ENCODE peak calls at places on chromosome X, in eight cellular contexts. T, V, K, H, P, C, O and J are unnamed samples.

GRCh38 chrX:70007946-70008345 is 41.8 kb downstream of the AWAT2 start:
- DNase-seq in T (no peak), V (no peak), K (no peak), H (no peak), P (no peak), C (no peak), O (no peak), J (no peak)

GRCh38 chrX:148043456-148043855 is 62.3 kb downstream of the FMR1NB start:
- DNase-seq in T (no peak), V (no peak), K (no peak), H (no peak), P (no peak), C (no peak), O (no peak), J (no peak)

GRCh38 chrX:28668303-28668702 is 81.1 kb downstream of the IL1RAPL1 start:
- DNase-seq in T (no peak), V (no peak), K (no peak), H (no peak), P (no peak), C (no peak), O (no peak), J (no peak)

GRCh38 chrX:39226307-39226706 is 425.0 kb downstream of the MID1IP1 start:
- DNase-seq in T (no peak), V (no peak), K (no peak), H (no peak), P (no peak), C (no peak), O (no peak), J (no peak)

GRCh38 chrX:122817321-122817720 is 366.8 kb upstream of the GRIA3 start:
- DNase-seq in T (no peak), V (no peak), K (no peak), H (no peak), P (no peak), C (no peak), O (no peak), J (peak)

GRCh38 chrX:113048480-113048879 is 207.8 kb upstream of the AMOT start:
- DNase-seq in T (no peak), V (no peak), K (no peak), H (no peak), P (no peak), C (no peak), O (no peak), J (no peak)

GRCh38 chrX:9611436-9612145 is 146.7 kb downstream of the TBL1X start:
- DNase-seq in T (peak), V (no peak), K (peak), H (no peak), P (no peak), C (no peak), O (no peak), J (no peak)

GRCh38 chrX:71492086-71493065 is 40.5 kb upstream of the OGT start:
- DNase-seq in T (peak), V (no peak), K (no peak), H (peak), P (no peak), C (peak), O (peak), J (peak)

GRCh38 chrX:130974323-130974722 is 71.3 kb upstream of the ENOX2 start:
- DNase-seq in T (no peak), V (no peak), K (no peak), H (no peak), P (no peak), C (no peak), O (no peak), J (no peak)

GRCh38 chrX:42691196-42691595 is 86.8 kb downstream of the PPP1R2C start:
- DNase-seq in T (no peak), V (no peak), K (no peak), H (no peak), P (no peak), C (no peak), O (no peak), J (no peak)

GRCh38 chrX:130645955-130646583 is 244.3 kb downstream of the RBMX2 start:
- DNase-seq in T (no peak), V (no peak), K (no peak), H (no peak), P (no peak), C (no peak), O (no peak), J (no peak)

GRCh38 chrX:154349359-154349935 is 25.0 kb downstream of the FLNA start:
- DNase-seq in T (no peak), V (no peak), K (no peak), H (no peak), P (no peak), C (no peak), O (no peak), J (peak)

GRCh38 chrX:112818114-112819012 is 22.3 kb downstream of the AMOT start:
- DNase-seq in T (no peak), V (no peak), K (no peak), H (no peak), P (no peak), C (no peak), O (no peak), J (no peak)

GRCh38 chrX:69415698-69416097 is 88.4 kb upstream of the NALF2 start:
- DNase-seq in T (no peak), V (no peak), K (no peak), H (no peak), P (no peak), C (no peak), O (no peak), J (no peak)

GRCh38 chrX:124257924-124258706 is 74.3 kb upstream of the TEX13D start:
- DNase-seq in T (no peak), V (no peak), K (no peak), H (no peak), P (no peak), C (no peak), O (peak), J (no peak)

GRCh38 chrX:101460669-101461068 is 24.6 kb upstream of the ARMCX4 start:
- DNase-seq in T (peak), V (no peak), K (no peak), H (no peak), P (no peak), C (no peak), O (no peak), J (no peak)